ENCODE peak calls at places on chromosomes 1 and 21, in seven cellular contexts. C, P, B, V, J, L and Q are unnamed samples.

GRCh38 chr1:192762265-192762664 is 46.6 kb upstream of the RGS2 start:
- DNase-seq in C (no peak), B (no peak), P (no peak), V (no peak), L (no peak), J (no peak), Q (no peak)

GRCh38 chr1:19344372-19344810 is 32.3 kb downstream of the SLC66A1 start:
- DNase-seq in C (peak; percentile 69), P (peak; percentile 44), B (peak; percentile 32), V (peak; percentile 45), L (peak; percentile 71), J (peak; percentile 57), Q (peak; percentile 73)

GRCh38 chr1:205590777-205591513 is 40.9 kb downstream of the ELK4 start:
- DNase-seq in C (no peak), V (no peak), L (no peak), B (no peak), P (no peak), J (no peak), Q (no peak)

GRCh38 chr1:234722904-234723588 is 113.1 kb upstream of the IRF2BP2 start:
- DNase-seq in J (peak; percentile 72), P (peak; percentile 66), V (peak; percentile 95), L (peak; percentile 67), C (peak; percentile 83), B (peak; percentile 92), Q (peak; percentile 68)

GRCh38 chr21:15283138-15283537 is 218.3 kb upstream of the NRIP1 start:
- DNase-seq in B (no peak), L (no peak), C (no peak), V (no peak), P (no peak), J (no peak), Q (no peak)

GRCh38 chr1:214451591-214451990 is 99.8 kb downstream of the PTPN14 start:
- DNase-seq in B (no peak), V (no peak), L (no peak), P (no peak), J (no peak), C (no peak), Q (no peak)

GRCh38 chr1:24978383-24979032 is 48.4 kb upstream of the RUNX3 start:
- DNase-seq in L (no peak), C (no peak), P (no peak), V (no peak), J (no peak), B (no peak), Q (no peak)

GRCh38 chr21:36849461-36849860 is 117.0 kb downstream of the HLCS start:
- DNase-seq in J (no peak), C (peak; percentile 27), B (no peak), L (no peak), P (no peak), V (no peak), Q (no peak)

GRCh38 chr1:102879439-102879993 is 228.8 kb downstream of the COL11A1 start:
- DNase-seq in B (peak; percentile 38), C (no peak), P (no peak), V (peak; percentile 85), L (no peak), J (no peak), Q (no peak)

GRCh38 chr1:76940586-76941335 is 73.5 kb downstream of the ST6GALNAC5 start:
- DNase-seq in J (no peak), V (no peak), B (no peak), P (no peak), L (no peak), C (no peak), Q (no peak)

GRCh38 chr1:95438213-95438948 is 204.4 kb downstream of the RWDD3 start:
- DNase-seq in J (no peak), V (no peak), B (no peak), C (no peak), L (no peak), P (no peak), Q (no peak)

GRCh38 chr1:41464886-41465285 is 19.6 kb downstream of the EDN2 start:
- DNase-seq in P (no peak), V (no peak), L (no peak), C (no peak), B (no peak), J (no peak), Q (no peak)

GRCh38 chr21:45989355-45990048 is 7.9 kb downstream of the COL6A1 start:
- DNase-seq in V (no peak), J (no peak), L (peak; percentile 9), C (peak; percentile 20), P (peak; percentile 18), B (no peak), Q (peak; percentile 11)

GRCh38 chr1:115069626-115070308 is 19.5 kb downstream of the TSPAN2 start:
- DNase-seq in P (no peak), V (no peak), B (no peak), L (no peak), J (no peak), C (no peak), Q (no peak)

GRCh38 chr1:50901872-50902271 is 58.2 kb downstream of the FAF1 start:
- DNase-seq in C (no peak), V (no peak), L (no peak), J (no peak), P (no peak), B (no peak), Q (no peak)

GRCh38 chr1:41361495-41362356 is 492 bp downstream of the FOXO6 start:
- DNase-seq in C (no peak), B (no peak), L (no peak), P (no peak), V (peak; percentile 11), J (peak; percentile 54), Q (peak; percentile 35)

GRCh38 chr1:156591432-156592157 is at the start of gene NAXE:
- DNase-seq in P (peak; percentile 80), B (peak; percentile 39), L (peak; percentile 85), J (peak; percentile 82), C (peak; percentile 65), V (peak; percentile 37), Q (peak; percentile 75)

GRCh38 chr1:204369006-204369726 is 9.4 kb upstream of the PLEKHA6 start:
- DNase-seq in V (no peak), B (no peak), L (no peak), P (no peak), C (no peak), J (no peak), Q (no peak)

GRCh38 chr1:226625832-226626576 is 77.4 kb downstream of the STUM start:
- DNase-seq in V (no peak), C (no peak), J (no peak), B (no peak), L (no peak), P (no peak), Q (peak; percentile 8)

GRCh38 chr1:225888289-225888897 is 553 bp downstream of the LEFTY1 start:
- DNase-seq in V (no peak), L (no peak), B (no peak), C (no peak), J (no peak), P (no peak), Q (no peak)

GRCh38 chr1:243261389-243261788 is 5.5 kb downstream of the SDCCAG8 start:
- DNase-seq in B (peak; percentile 66), J (no peak), L (no peak), C (no peak), V (peak; percentile 52), P (no peak), Q (no peak)

GRCh38 chr1:87478231-87478630 is 149.6 kb downstream of the LMO4 start:
- DNase-seq in C (no peak), L (peak; percentile 15), P (peak; percentile 22), V (peak; percentile 11), J (no peak), B (peak; percentile 19), Q (peak; percentile 26)
- TF ChIP-seq CTCF in C (no peak), L (no peak), P (peak; percentile 45), V (no peak), J (no peak), B (peak; percentile 4), Q (no peak)

GRCh38 chr21:31873275-31873695 is 465 bp downstream of the HUNK start:
- DNase-seq in L (no peak), J (peak; percentile 32), V (no peak), C (no peak), B (no peak), P (no peak), Q (no peak)

GRCh38 chr21:31875424-31876097 is 2.7 kb downstream of the HUNK start:
- DNase-seq in C (no peak), B (no peak), L (no peak), J (no peak), V (no peak), P (no peak), Q (peak; percentile 39)

GRCh38 chr21:31874817-31875216 is 2.0 kb downstream of the HUNK start:
- DNase-seq in P (no peak), C (no peak), V (no peak), J (peak; percentile 5), L (no peak), B (no peak), Q (peak; percentile 81)

GRCh38 chr21:31872452-31873274 is at the start of gene HUNK:
- DNase-seq in C (no peak), L (peak; percentile 58), V (peak; percentile 7), P (peak; percentile 24), J (peak; percentile 42), B (peak; percentile 39), Q (peak; percentile 75)

GRCh38 chr21:31873696-31874599 is 1.1 kb downstream of the HUNK start:
- DNase-seq in J (peak; percentile 72), C (peak; percentile 27), B (no peak), P (peak; percentile 32), V (no peak), L (peak; percentile 72), Q (peak; percentile 78)
- TF ChIP-seq CTCF in J (peak; percentile 58), C (peak; percentile 28), B (peak; percentile 13), P (peak; percentile 61), V (no peak), L (peak; percentile 74), Q (peak; percentile 71)

GRCh38 chr1:152189657-152190442 is 30.8 kb upstream of the RPTN start:
- DNase-seq in C (peak; percentile 71), J (peak; percentile 77), V (peak; percentile 75), P (peak; percentile 56), B (peak; percentile 59), L (peak; percentile 82), Q (peak; percentile 59)

GRCh38 chr1:152191260-152191659 is 32.2 kb upstream of the RPTN start:
- DNase-seq in B (no peak), L (no peak), J (no peak), P (no peak), V (no peak), C (no peak), Q (no peak)

GRCh38 chr1:152191711-152192110 is 32.3 kb downstream of the HRNR start:
- DNase-seq in L (no peak), B (no peak), C (no peak), J (no peak), P (no peak), V (no peak), Q (no peak)

GRCh38 chr1:152188673-152189591 is 29.9 kb upstream of the RPTN start:
- DNase-seq in C (peak; percentile 87), J (peak; percentile 87), L (peak; percentile 93), V (peak; percentile 81), P (peak; percentile 73), B (peak; percentile 62), Q (peak; percentile 87)

DNA sequence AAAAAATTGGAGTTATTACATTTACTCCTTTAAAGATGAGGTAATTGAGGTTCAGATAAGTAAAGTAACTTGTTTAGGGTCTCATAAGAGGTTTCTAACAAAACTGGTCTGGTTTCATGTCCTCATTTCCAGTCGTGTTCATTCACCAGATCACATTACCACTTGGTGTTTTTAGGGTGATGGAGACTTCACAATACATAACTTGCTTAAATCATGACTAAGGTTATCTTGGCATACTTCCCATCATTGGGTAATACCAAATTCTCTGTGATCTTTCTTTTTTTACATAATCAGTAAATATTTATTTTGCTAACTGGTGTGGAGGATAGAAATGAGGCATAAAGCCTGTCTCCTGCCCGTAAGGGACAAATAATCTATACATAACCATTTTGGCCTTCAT is 31.6 kb upstream of the RPTN start:
- DNase-seq in B (peak; percentile 36), J (no peak), C (no peak), L (no peak), V (peak; percentile 66), P (no peak), Q (no peak)
- TF ChIP-seq CTCF in B (no peak), J (no peak), C (no peak), L (no peak), V (no peak), P (no peak), Q (no peak)

GRCh38 chr1:184326278-184326677 is 60.6 kb upstream of the C1orf21 start:
- DNase-seq in C (no peak), J (no peak), P (no peak), L (no peak), B (no peak), V (no peak), Q (no peak)
- TF ChIP-seq CTCF in C (no peak), J (no peak), P (no peak), L (no peak), B (no peak), V (no peak), Q (no peak)